ENCODE peak calls at places on chromosomes 13 and 19, in four cellular contexts. One of them, this sample, is unnamed.

GRCh38 chr13:55483626-55484158 is 1657.0 kb upstream of the PRR20A start:
- DNase-seq in H1: no peak
- DNase-seq in H9: no peak
- DNase-seq in mesendoderm: no peak
- DNase-seq in this sample: no peak

GRCh38 chr13:73661687-73662425 is 472.3 kb downstream of the KLF12 start:
- DNase-seq in H1: no peak
- DNase-seq in H9: peak
- DNase-seq in mesendoderm: no peak
- DNase-seq in this sample: no peak

GRCh38 chr13:113835461-113836274 is 28.2 kb downstream of the GAS6 start:
- DNase-seq in H1: no peak
- DNase-seq in H9: no peak
- DNase-seq in mesendoderm: peak
- DNase-seq in this sample: no peak

GRCh38 chr19:35006342-35006998 is 6.3 kb downstream of the GRAMD1A start:
- DNase-seq in H1: no peak
- DNase-seq in H9: no peak
- DNase-seq in mesendoderm: no peak
- DNase-seq in this sample: no peak

GRCh38 chr13:78972561-78972960 is 313.6 kb upstream of the OBI1 start:
- DNase-seq in H9: no peak
- DNase-seq in H1: no peak
- DNase-seq in mesendoderm: no peak
- DNase-seq in this sample: no peak

GRCh38 chr13:114107686-114108081 is 24.7 kb downstream of the RASA3 start:
- DNase-seq in H1: no peak
- DNase-seq in mesendoderm: no peak
- DNase-seq in H9: no peak
- DNase-seq in this sample: no peak

GRCh38 chr19:13965926-13966683 is 13.8 kb downstream of the DCAF15 start:
- DNase-seq in mesendoderm: peak
- DNase-seq in H9: peak
- DNase-seq in H1: no peak
- DNase-seq in this sample: no peak

GRCh38 chr19:19276386-19276785 is 3.3 kb upstream of the TM6SF2 start:
- DNase-seq in H1: no peak
- DNase-seq in mesendoderm: no peak
- DNase-seq in H9: no peak
- DNase-seq in this sample: no peak

GRCh38 chr19:17075860-17076538 is 422 bp downstream of the MYO9B start:
- DNase-seq in H1: peak
- DNase-seq in H9: no peak
- DNase-seq in mesendoderm: peak
- DNase-seq in this sample: no peak

GRCh38 chr19:55358943-55359908 is 3.8 kb downstream of the GARIN5B start:
- DNase-seq in H1: no peak
- DNase-seq in H9: no peak
- DNase-seq in mesendoderm: no peak
- DNase-seq in this sample: no peak

GRCh38 chr19:29836409-29836825 is 24.6 kb downstream of the CCNE1 start:
- DNase-seq in H9: no peak
- DNase-seq in mesendoderm: no peak
- DNase-seq in H1: no peak
- DNase-seq in this sample: no peak

GRCh38 chr19:46995492-46995891 is 24.1 kb upstream of the NPAS1 start:
- DNase-seq in mesendoderm: no peak
- DNase-seq in H1: no peak
- DNase-seq in H9: no peak
- DNase-seq in this sample: no peak

GRCh38 chr13:18978447-18978846 is 203.2 kb downstream of the TUBA3C start:
- DNase-seq in H1: no peak
- DNase-seq in H9: no peak
- DNase-seq in mesendoderm: no peak
- DNase-seq in this sample: no peak

GRCh38 chr13:111609631-111610030 is 289.2 kb downstream of the TEX29 start:
- DNase-seq in H1: no peak
- DNase-seq in mesendoderm: no peak
- DNase-seq in H9: no peak
- DNase-seq in this sample: no peak

GRCh38 chr19:10290876-10291553 is 1.3 kb downstream of the ICAM5 start:
- DNase-seq in H1: peak
- DNase-seq in H9: peak
- DNase-seq in mesendoderm: peak
- DNase-seq in this sample: no peak

GRCh38 chr13:104773775-104774174 is 1707.6 kb upstream of the SLC10A2 start:
- DNase-seq in H9: no peak
- DNase-seq in mesendoderm: peak
- DNase-seq in H1: peak
- DNase-seq in this sample: peak

GRCh38 chr19:42563352-42564210 is 31.1 kb downstream of the CEACAM8 start:
- DNase-seq in H1: no peak
- DNase-seq in mesendoderm: peak
- DNase-seq in H9: peak
- DNase-seq in this sample: peak

GRCh38 chr13:32142956-32143375 is 111.4 kb downstream of the FRY start:
- DNase-seq in H1: no peak
- DNase-seq in H9: peak
- DNase-seq in mesendoderm: peak
- DNase-seq in this sample: no peak

GRCh38 chr19:3768015-3768747 is 3.8 kb downstream of the RAX2 start:
- DNase-seq in H9: no peak
- DNase-seq in H1: no peak
- DNase-seq in mesendoderm: no peak
- DNase-seq in this sample: no peak

GRCh38 chr13:73364706-73365105 is 305.9 kb downstream of the KLF5 start:
- DNase-seq in mesendoderm: no peak
- DNase-seq in H1: no peak
- DNase-seq in H9: no peak
- DNase-seq in this sample: no peak

GRCh38 chr13:97629601-97630272 is 195.8 kb downstream of the RAP2A start:
- DNase-seq in H9: no peak
- DNase-seq in H1: no peak
- DNase-seq in mesendoderm: no peak
- DNase-seq in this sample: no peak

GRCh38 chr13:79492313-79492798 is 11.4 kb downstream of the NDFIP2 start:
- DNase-seq in H1: no peak
- DNase-seq in H9: peak
- DNase-seq in mesendoderm: peak
- DNase-seq in this sample: no peak

GRCh38 chr19:48351341-48351752 is 12.4 kb downstream of the TMEM143 start:
- DNase-seq in mesendoderm: peak
- DNase-seq in H9: peak
- DNase-seq in H1: peak
- DNase-seq in this sample: peak

GRCh38 chr13:49308104-49308875 is 60.6 kb downstream of the CDADC1 start:
- DNase-seq in H9: no peak
- DNase-seq in H1: no peak
- DNase-seq in mesendoderm: no peak
- DNase-seq in this sample: no peak

GRCh38 chr13:49311816-49312215 is 64.1 kb downstream of the CDADC1 start:
- DNase-seq in H9: no peak
- DNase-seq in H1: no peak
- DNase-seq in mesendoderm: no peak
- DNase-seq in this sample: no peak

GRCh38 chr13:49308977-49309408 is 61.3 kb downstream of the CDADC1 start:
- DNase-seq in mesendoderm: no peak
- DNase-seq in H1: no peak
- DNase-seq in H9: no peak
- DNase-seq in this sample: no peak

GRCh38 chr13:49307365-49307764 is 59.6 kb downstream of the CDADC1 start:
- DNase-seq in H1: no peak
- DNase-seq in mesendoderm: no peak
- DNase-seq in H9: no peak
- DNase-seq in this sample: no peak

GRCh38 chr13:49310251-49310650 is 62.5 kb downstream of the CDADC1 start:
- DNase-seq in H9: no peak
- DNase-seq in mesendoderm: no peak
- DNase-seq in H1: no peak
- DNase-seq in this sample: no peak
- H2BK15ac ChIP-seq in H9: no peak
- H2BK15ac ChIP-seq in mesendoderm: no peak
- H2BK15ac ChIP-seq in H1: no peak
- H2BK15ac ChIP-seq in this sample: no peak

GRCh38 chr13:42990991-42991891 is 800 bp downstream of the EPSTI1 start:
- DNase-seq in H1: no peak
- DNase-seq in mesendoderm: no peak
- DNase-seq in H9: no peak
- DNase-seq in this sample: no peak
- H2BK5ac ChIP-seq in H1: no peak
- H2BK5ac ChIP-seq in mesendoderm: no peak
- H2BK5ac ChIP-seq in H9: no peak
- H2BK5ac ChIP-seq in this sample: no peak

GRCh38 chr13:50529154-50529882 is 314.2 kb downstream of the DLEU7 start:
- DNase-seq in H1: no peak
- DNase-seq in H9: peak
- DNase-seq in mesendoderm: no peak
- DNase-seq in this sample: no peak
- H2BK15ac ChIP-seq in H1: no peak
- H2BK15ac ChIP-seq in H9: no peak
- H2BK15ac ChIP-seq in mesendoderm: no peak
- H2BK15ac ChIP-seq in this sample: no peak

GRCh38 chr13:44141725-44142539 is 231.7 kb upstream of the SERP2 start:
- DNase-seq in H9: peak
- DNase-seq in H1: peak
- DNase-seq in mesendoderm: peak
- DNase-seq in this sample: peak
- H2BK5ac ChIP-seq in H9: no peak
- H2BK5ac ChIP-seq in H1: peak
- H2BK5ac ChIP-seq in mesendoderm: peak
- H2BK5ac ChIP-seq in this sample: no peak

DNA sequence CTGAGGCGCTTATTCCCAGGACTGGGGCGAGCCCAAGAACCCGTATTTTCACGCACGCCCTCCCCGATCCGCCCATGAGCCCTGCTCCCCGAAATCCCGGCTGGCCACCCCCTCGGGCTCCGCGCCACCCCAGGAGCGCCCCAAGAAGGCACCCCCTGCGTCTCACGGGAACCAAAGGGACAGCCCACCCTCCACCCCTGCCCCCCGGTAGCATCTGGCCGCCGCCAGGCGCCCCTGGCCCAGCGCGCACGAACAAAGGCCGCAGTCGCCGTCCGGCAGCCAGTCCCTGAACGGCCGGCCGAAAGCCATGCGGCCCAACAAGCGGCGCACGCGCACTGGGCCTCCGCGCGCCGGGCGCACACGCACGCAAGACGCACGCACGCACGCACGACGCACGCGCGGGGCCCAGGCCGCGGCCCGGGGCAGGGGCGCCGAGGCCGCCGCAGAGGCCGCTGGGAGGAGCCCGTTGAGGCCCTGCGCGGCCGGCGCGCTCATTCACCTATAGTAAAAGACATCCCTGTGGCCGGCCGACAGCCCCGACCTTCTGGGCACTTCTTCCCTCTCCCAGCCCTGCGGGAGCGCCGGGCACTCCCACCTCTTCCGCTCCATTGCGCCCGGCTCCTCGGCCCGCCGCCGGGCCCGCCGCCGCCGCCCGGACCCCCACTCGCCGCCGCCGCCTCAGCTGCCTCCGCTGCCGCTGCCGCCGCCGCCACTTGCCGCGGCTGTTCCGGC is 476 bp downstream of the MBD3 start:
- DNase-seq in mesendoderm: peak
- DNase-seq in H1: peak
- DNase-seq in H9: peak
- DNase-seq in this sample: peak
- H2BK15ac ChIP-seq in mesendoderm: no peak
- H2BK15ac ChIP-seq in H1: no peak
- H2BK15ac ChIP-seq in H9: no peak
- H2BK15ac ChIP-seq in this sample: no peak

GRCh38 chr13:27250833-27251165 is 559 bp upstream of the RPL21 start:
- DNase-seq in H9: no peak
- DNase-seq in H1: no peak
- DNase-seq in mesendoderm: no peak
- DNase-seq in this sample: no peak
- H2BK5ac ChIP-seq in H9: no peak
- H2BK5ac ChIP-seq in H1: peak
- H2BK5ac ChIP-seq in mesendoderm: no peak
- H2BK5ac ChIP-seq in this sample: no peak

DNA sequence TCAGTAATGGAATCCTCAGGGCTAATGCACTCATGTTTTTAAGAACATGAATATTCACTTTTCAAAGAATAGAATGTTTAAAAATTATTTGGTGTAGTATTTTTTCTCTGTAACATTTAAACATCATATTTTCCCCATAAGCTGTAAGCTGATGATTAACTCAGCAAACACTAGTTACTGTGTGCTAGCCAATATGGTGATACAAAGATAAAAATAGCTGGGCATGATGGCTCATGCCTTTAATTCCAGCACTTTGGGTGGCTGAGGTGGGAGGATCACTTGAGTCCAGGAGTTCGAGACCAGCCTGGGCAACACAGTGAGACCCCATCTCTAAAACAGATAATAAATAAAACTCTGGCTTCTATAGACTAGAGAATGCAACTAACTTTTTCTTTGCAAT is 13.2 kb downstream of the RNF17 start:
- DNase-seq in H9: no peak
- DNase-seq in H1: no peak
- DNase-seq in mesendoderm: no peak
- DNase-seq in this sample: no peak
- H2BK15ac ChIP-seq in H9: no peak
- H2BK15ac ChIP-seq in H1: no peak
- H2BK15ac ChIP-seq in mesendoderm: no peak
- H2BK15ac ChIP-seq in this sample: no peak

GRCh38 chr13:108957369-108958012 is 328.1 kb downstream of the MYO16 start:
- DNase-seq in mesendoderm: peak
- DNase-seq in H1: no peak
- DNase-seq in H9: no peak
- DNase-seq in this sample: no peak
- H2BK5ac ChIP-seq in mesendoderm: no peak
- H2BK5ac ChIP-seq in H1: no peak
- H2BK5ac ChIP-seq in H9: no peak
- H2BK5ac ChIP-seq in this sample: no peak

GRCh38 chr19:4967738-4968461 is 1.0 kb upstream of the KDM4B start:
- DNase-seq in H1: no peak
- DNase-seq in H9: no peak
- DNase-seq in mesendoderm: no peak
- DNase-seq in this sample: no peak
- H2BK15ac ChIP-seq in H1: peak
- H2BK15ac ChIP-seq in H9: no peak
- H2BK15ac ChIP-seq in mesendoderm: no peak
- H2BK15ac ChIP-seq in this sample: no peak

This sample was measured in neuronal stem cell.